ENCODE peak calls at places on chromosomes 1 and 21, in four cellular contexts. One of them, this sample, is unnamed.

GRCh38 chr21:16070207-16070651 is 340.4 kb downstream of the USP25 start:
- DNase-seq in CD4-positive, alpha-beta T cell: no peak
- DNase-seq in endothelial cell: no peak
- DNase-seq in tibial nerve: no peak
- DNase-seq in this sample: no peak

GRCh38 chr1:7705048-7705907 is 65.8 kb upstream of the VAMP3 start:
- DNase-seq in CD4-positive, alpha-beta T cell: peak
- DNase-seq in endothelial cell: peak
- DNase-seq in tibial nerve: peak
- DNase-seq in this sample: no peak

GRCh38 chr1:19209439-19209989 is 552 bp downstream of the UBR4 start:
- DNase-seq in CD4-positive, alpha-beta T cell: peak
- DNase-seq in endothelial cell: no peak
- DNase-seq in tibial nerve: peak
- DNase-seq in this sample: peak

GRCh38 chr1:63813829-63814277 is 40.0 kb downstream of the ROR1 start:
- DNase-seq in CD4-positive, alpha-beta T cell: no peak
- DNase-seq in endothelial cell: no peak
- DNase-seq in tibial nerve: no peak
- DNase-seq in this sample: no peak

GRCh38 chr1:184929711-184930202 is 44.6 kb downstream of the NIBAN1 start:
- DNase-seq in CD4-positive, alpha-beta T cell: no peak
- DNase-seq in endothelial cell: peak
- DNase-seq in tibial nerve: no peak
- DNase-seq in this sample: peak

GRCh38 chr1:233357595-233358446 is 30.3 kb downstream of the MAP3K21 start:
- DNase-seq in CD4-positive, alpha-beta T cell: no peak
- DNase-seq in endothelial cell: no peak
- DNase-seq in tibial nerve: no peak
- DNase-seq in this sample: no peak

GRCh38 chr1:16464917-16465625 is 24.5 kb downstream of the NECAP2 start:
- DNase-seq in CD4-positive, alpha-beta T cell: no peak
- DNase-seq in endothelial cell: no peak
- DNase-seq in tibial nerve: no peak
- DNase-seq in this sample: no peak

GRCh38 chr1:228334954-228335353 is 71.7 kb downstream of the TRIM11 start:
- DNase-seq in CD4-positive, alpha-beta T cell: no peak
- DNase-seq in endothelial cell: no peak
- DNase-seq in tibial nerve: no peak
- DNase-seq in this sample: no peak

GRCh38 chr1:4652631-4653327 is 1.6 kb upstream of the AJAP1 start:
- DNase-seq in CD4-positive, alpha-beta T cell: peak
- DNase-seq in endothelial cell: peak
- DNase-seq in tibial nerve: no peak
- DNase-seq in this sample: peak

GRCh38 chr21:44759628-44760285 is 41.9 kb downstream of the UBE2G2 start:
- DNase-seq in CD4-positive, alpha-beta T cell: no peak
- DNase-seq in endothelial cell: no peak
- DNase-seq in tibial nerve: no peak
- DNase-seq in this sample: no peak

GRCh38 chr1:245263701-245264100 is 108.9 kb downstream of the KIF26B start:
- DNase-seq in CD4-positive, alpha-beta T cell: no peak
- DNase-seq in endothelial cell: no peak
- DNase-seq in tibial nerve: no peak
- DNase-seq in this sample: no peak

GRCh38 chr21:44614161-44614631 is 2.3 kb downstream of the KRTAP10-8 start:
- DNase-seq in CD4-positive, alpha-beta T cell: no peak
- DNase-seq in endothelial cell: no peak
- DNase-seq in tibial nerve: no peak
- DNase-seq in this sample: no peak

GRCh38 chr1:4023678-4024077 is 123.6 kb upstream of the C1orf174 start:
- DNase-seq in CD4-positive, alpha-beta T cell: no peak
- DNase-seq in endothelial cell: no peak
- DNase-seq in tibial nerve: no peak
- DNase-seq in this sample: no peak

GRCh38 chr1:173478099-173478555 is 992 bp downstream of the PRDX6 start:
- DNase-seq in CD4-positive, alpha-beta T cell: no peak
- DNase-seq in endothelial cell: peak
- DNase-seq in tibial nerve: no peak
- DNase-seq in this sample: peak

GRCh38 chr1:5970623-5971273 is 21.5 kb downstream of the NPHP4 start:
- DNase-seq in CD4-positive, alpha-beta T cell: no peak
- DNase-seq in endothelial cell: no peak
- DNase-seq in tibial nerve: no peak
- DNase-seq in this sample: no peak

GRCh38 chr1:146007048-146007784 is 10.8 kb upstream of the TXNIP start:
- DNase-seq in CD4-positive, alpha-beta T cell: peak
- DNase-seq in endothelial cell: peak
- DNase-seq in tibial nerve: no peak
- DNase-seq in this sample: peak

GRCh38 chr1:115056395-115056798 is 26.8 kb downstream of the TSHB start:
- DNase-seq in CD4-positive, alpha-beta T cell: no peak
- DNase-seq in endothelial cell: no peak
- DNase-seq in tibial nerve: no peak
- DNase-seq in this sample: peak

GRCh38 chr1:153220606-153221303 is 3.4 kb downstream of the PRR9 start:
- DNase-seq in CD4-positive, alpha-beta T cell: no peak
- DNase-seq in endothelial cell: no peak
- DNase-seq in tibial nerve: no peak
- DNase-seq in this sample: no peak

GRCh38 chr1:101198842-101199636 is 37.8 kb upstream of the S1PR1 start:
- DNase-seq in CD4-positive, alpha-beta T cell: no peak
- DNase-seq in endothelial cell: no peak
- DNase-seq in tibial nerve: no peak
- DNase-seq in this sample: no peak

GRCh38 chr21:41627428-41627827 is 119.5 kb upstream of the TMPRSS2 start:
- DNase-seq in CD4-positive, alpha-beta T cell: no peak
- DNase-seq in endothelial cell: no peak
- DNase-seq in tibial nerve: no peak
- DNase-seq in this sample: no peak

GRCh38 chr1:113975211-113975895 is 3.9 kb upstream of the OLFML3 start:
- DNase-seq in CD4-positive, alpha-beta T cell: no peak
- DNase-seq in endothelial cell: no peak
- DNase-seq in tibial nerve: no peak
- DNase-seq in this sample: no peak

GRCh38 chr1:246566808-246567154 is 525 bp downstream of the CNST start:
- DNase-seq in CD4-positive, alpha-beta T cell: no peak
- DNase-seq in endothelial cell: no peak
- DNase-seq in tibial nerve: peak
- DNase-seq in this sample: no peak

GRCh38 chr1:118290571-118290970 is 105.5 kb upstream of the SPAG17 start:
- DNase-seq in CD4-positive, alpha-beta T cell: no peak
- DNase-seq in endothelial cell: no peak
- DNase-seq in tibial nerve: no peak
- DNase-seq in this sample: no peak

GRCh38 chr1:220918285-220918951 is 39.2 kb downstream of the HLX start:
- DNase-seq in CD4-positive, alpha-beta T cell: no peak
- DNase-seq in endothelial cell: no peak
- DNase-seq in tibial nerve: no peak
- DNase-seq in this sample: no peak

GRCh38 chr1:46412853-46413595 is 18.9 kb downstream of the FAAH start:
- DNase-seq in CD4-positive, alpha-beta T cell: no peak
- DNase-seq in endothelial cell: no peak
- DNase-seq in tibial nerve: no peak
- DNase-seq in this sample: no peak

GRCh38 chr1:182629674-182630073 is 25.5 kb upstream of the RGS16 start:
- DNase-seq in CD4-positive, alpha-beta T cell: peak
- DNase-seq in endothelial cell: no peak
- DNase-seq in tibial nerve: no peak
- DNase-seq in this sample: no peak

GRCh38 chr1:91755176-91755575 is 130.8 kb downstream of the TGFBR3 start:
- DNase-seq in CD4-positive, alpha-beta T cell: no peak
- DNase-seq in endothelial cell: no peak
- DNase-seq in tibial nerve: peak
- DNase-seq in this sample: no peak

GRCh38 chr1:177779325-177779965 is 190.4 kb downstream of the SEC16B start:
- DNase-seq in CD4-positive, alpha-beta T cell: no peak
- DNase-seq in endothelial cell: no peak
- DNase-seq in tibial nerve: no peak
- DNase-seq in this sample: no peak

GRCh38 chr1:112937495-112937894 is 18.5 kb downstream of the SLC16A1 start:
- DNase-seq in CD4-positive, alpha-beta T cell: no peak
- DNase-seq in endothelial cell: no peak
- DNase-seq in tibial nerve: no peak
- DNase-seq in this sample: no peak

GRCh38 chr1:59076612-59077011 is 220.3 kb upstream of the FGGY start:
- DNase-seq in CD4-positive, alpha-beta T cell: no peak
- DNase-seq in endothelial cell: no peak
- DNase-seq in tibial nerve: no peak
- DNase-seq in this sample: no peak

GRCh38 chr1:34982820-34983376 is 2.2 kb downstream of the TMEM35B start:
- DNase-seq in CD4-positive, alpha-beta T cell: no peak
- DNase-seq in endothelial cell: no peak
- DNase-seq in tibial nerve: no peak
- DNase-seq in this sample: no peak

GRCh38 chr21:17542371-17542992 is 29.6 kb downstream of the CXADR start:
- DNase-seq in CD4-positive, alpha-beta T cell: no peak
- DNase-seq in endothelial cell: no peak
- DNase-seq in tibial nerve: no peak
- DNase-seq in this sample: no peak

GRCh38 chr1:205044745-205045144 is 1.7 kb downstream of the CNTN2 start:
- DNase-seq in CD4-positive, alpha-beta T cell: no peak
- DNase-seq in endothelial cell: no peak
- DNase-seq in tibial nerve: no peak
- DNase-seq in this sample: no peak

GRCh38 chr1:113999233-113999632 is 20.0 kb downstream of the OLFML3 start:
- DNase-seq in CD4-positive, alpha-beta T cell: no peak
- DNase-seq in endothelial cell: no peak
- DNase-seq in tibial nerve: no peak
- DNase-seq in this sample: no peak

GRCh38 chr21:30058928-30059327 is 107.7 kb downstream of the CLDN17 start:
- DNase-seq in CD4-positive, alpha-beta T cell: no peak
- DNase-seq in endothelial cell: no peak
- DNase-seq in tibial nerve: no peak
- DNase-seq in this sample: no peak

GRCh38 chr1:167221126-167221803 is 579 bp downstream of the POU2F1 start:
- DNase-seq in CD4-positive, alpha-beta T cell: no peak
- DNase-seq in endothelial cell: peak
- DNase-seq in tibial nerve: no peak
- DNase-seq in this sample: no peak

GRCh38 chr21:34796518-34797201 is 127.9 kb downstream of the CLIC6 start:
- DNase-seq in CD4-positive, alpha-beta T cell: no peak
- DNase-seq in endothelial cell: no peak
- DNase-seq in tibial nerve: no peak
- DNase-seq in this sample: peak

GRCh38 chr1:207420109-207420508 is 34.0 kb upstream of the CR2 start:
- DNase-seq in CD4-positive, alpha-beta T cell: no peak
- DNase-seq in endothelial cell: no peak
- DNase-seq in tibial nerve: no peak
- DNase-seq in this sample: no peak

GRCh38 chr1:207421078-207421477 is 33.0 kb upstream of the CR2 start:
- DNase-seq in CD4-positive, alpha-beta T cell: no peak
- DNase-seq in endothelial cell: no peak
- DNase-seq in tibial nerve: no peak
- DNase-seq in this sample: no peak

GRCh38 chr1:207427832-207428231 is 26.3 kb upstream of the CR2 start:
- DNase-seq in CD4-positive, alpha-beta T cell: no peak
- DNase-seq in endothelial cell: no peak
- DNase-seq in tibial nerve: no peak
- DNase-seq in this sample: no peak

GRCh38 chr1:207424570-207425131 is 29.5 kb upstream of the CR2 start:
- DNase-seq in CD4-positive, alpha-beta T cell: no peak
- DNase-seq in endothelial cell: no peak
- DNase-seq in tibial nerve: no peak
- DNase-seq in this sample: no peak

GRCh38 chr1:207423560-207424292 is 30.4 kb upstream of the CR2 start:
- DNase-seq in CD4-positive, alpha-beta T cell: no peak
- DNase-seq in endothelial cell: no peak
- DNase-seq in tibial nerve: no peak
- DNase-seq in this sample: no peak
- TF ChIP-seq CTCF in CD4-positive, alpha-beta T cell: no peak
- TF ChIP-seq CTCF in endothelial cell: no peak
- TF ChIP-seq CTCF in tibial nerve: no peak
- TF ChIP-seq CTCF in this sample: no peak

DNA sequence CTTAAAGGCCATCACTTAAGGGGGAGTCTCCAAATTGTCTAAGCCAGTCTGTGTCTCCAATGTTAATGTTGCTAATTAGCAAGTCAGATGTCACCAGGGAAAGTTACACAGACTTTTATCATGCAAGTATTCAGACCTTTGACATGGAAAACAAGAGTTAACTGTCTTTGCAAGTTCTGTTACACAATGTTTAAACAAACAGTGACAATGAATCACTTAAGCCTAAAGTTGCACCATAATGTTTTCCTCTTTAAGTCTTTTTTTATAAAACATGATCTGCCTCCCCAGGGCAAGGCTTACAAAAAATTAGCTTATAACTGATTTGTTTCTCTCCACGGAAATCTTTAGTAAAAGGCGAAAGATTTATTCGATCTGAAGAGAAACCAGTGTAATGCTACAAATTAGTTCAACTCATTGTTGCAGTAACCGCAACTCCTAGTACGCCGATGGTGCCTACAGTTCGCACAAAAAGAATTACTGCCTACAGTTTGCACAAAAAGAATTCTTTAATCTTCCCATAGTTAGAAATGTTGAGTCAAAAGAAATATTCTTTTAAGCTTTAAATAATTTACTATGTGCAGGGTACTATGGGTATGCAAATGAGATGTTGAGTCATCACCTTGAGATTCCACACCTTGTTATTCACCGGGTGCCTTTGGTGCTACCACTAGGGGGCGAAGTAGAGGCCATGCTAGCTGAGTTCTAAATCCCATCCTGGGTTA is 45.3 kb downstream of the HHAT start:
- DNase-seq in CD4-positive, alpha-beta T cell: peak
- DNase-seq in endothelial cell: peak
- DNase-seq in tibial nerve: no peak
- DNase-seq in this sample: peak
- TF ChIP-seq CTCF in CD4-positive, alpha-beta T cell: peak
- TF ChIP-seq CTCF in endothelial cell: peak
- TF ChIP-seq CTCF in tibial nerve: peak
- TF ChIP-seq CTCF in this sample: peak

GRCh38 chr1:74729741-74730478 is 2.9 kb downstream of the CRYZ start:
- DNase-seq in CD4-positive, alpha-beta T cell: no peak
- DNase-seq in endothelial cell: no peak
- DNase-seq in tibial nerve: no peak
- DNase-seq in this sample: peak

GRCh38 chr1:74733616-74734484 is 898 bp downstream of the TYW3 start:
- DNase-seq in CD4-positive, alpha-beta T cell: peak
- DNase-seq in endothelial cell: peak
- DNase-seq in tibial nerve: no peak
- DNase-seq in this sample: peak

GRCh38 chr1:74731399-74732052 is 1.3 kb downstream of the CRYZ start:
- DNase-seq in CD4-positive, alpha-beta T cell: no peak
- DNase-seq in endothelial cell: no peak
- DNase-seq in tibial nerve: no peak
- DNase-seq in this sample: no peak

GRCh38 chr1:74737360-74737759 is 4.4 kb downstream of the TYW3 start:
- DNase-seq in CD4-positive, alpha-beta T cell: no peak
- DNase-seq in endothelial cell: no peak
- DNase-seq in tibial nerve: no peak
- DNase-seq in this sample: no peak

GRCh38 chr1:74732960-74733615 is at the start of the genes CRYZ and TYW3:
- DNase-seq in CD4-positive, alpha-beta T cell: peak
- DNase-seq in endothelial cell: peak
- DNase-seq in tibial nerve: peak
- DNase-seq in this sample: peak
- TF ChIP-seq CTCF in CD4-positive, alpha-beta T cell: no peak
- TF ChIP-seq CTCF in endothelial cell: no peak
- TF ChIP-seq CTCF in tibial nerve: no peak
- TF ChIP-seq CTCF in this sample: no peak

GRCh38 chr1:24415334-24415909 is at the start of gene NIPAL3:
- DNase-seq in CD4-positive, alpha-beta T cell: peak
- DNase-seq in endothelial cell: peak
- DNase-seq in tibial nerve: peak
- DNase-seq in this sample: peak
- TF ChIP-seq CTCF in CD4-positive, alpha-beta T cell: peak
- TF ChIP-seq CTCF in endothelial cell: peak
- TF ChIP-seq CTCF in tibial nerve: peak
- TF ChIP-seq CTCF in this sample: peak